ENCODE peak calls at places on chromosomes 12 and 14, in six cellular contexts. A is H9, N is neuronal stem cell, R is IMR-90, W is mesenchymal stem cell, Q is H1. Z is an unnamed sample.
A peak's percentile ranks its signal among the peaks of the same experiment; 100 is the strongest.

GRCh38 chr14:92988786-92989755 is 66.1 kb downstream of the CHGA start:
- DNase-seq in A (no peak), N (no peak), R (no peak), W (no peak), Q (no peak), Z (no peak)

GRCh38 chr12:113145720-113146551 is 3.6 kb upstream of the CFAP73 start:
- DNase-seq in A (no peak), N (no peak), R (no peak), W (no peak), Q (no peak), Z (no peak)

GRCh38 chr14:29463727-29464370 is 463.8 kb downstream of the PRKD1 start:
- DNase-seq in A (no peak), N (no peak), R (no peak), W (no peak), Q (no peak), Z (no peak)

GRCh38 chr14:104746951-104747481 is 5.9 kb upstream of the SIVA1 start:
- DNase-seq in A (no peak), N (no peak), R (peak; percentile 55), W (peak; percentile 76), Q (no peak), Z (no peak)

GRCh38 chr14:81406863-81407262 is 6.7 kb upstream of the STON2 start:
- DNase-seq in A (no peak), N (no peak), R (peak; percentile 1), W (no peak), Q (no peak), Z (no peak)

GRCh38 chr12:113479193-113479577 is 7.5 kb upstream of the LHX5 start:
- DNase-seq in A (no peak), N (no peak), R (no peak), W (no peak), Q (no peak), Z (no peak)

GRCh38 chr14:68089146-68089715 is 269.7 kb downstream of the RAD51B start:
- DNase-seq in A (no peak), N (no peak), R (peak; percentile 61), W (peak; percentile 54), Q (no peak), Z (no peak)

GRCh38 chr12:127943481-127944210 is 323.3 kb upstream of the TMEM132C start:
- DNase-seq in A (no peak), N (no peak), R (no peak), W (peak; percentile 7), Q (no peak), Z (no peak)

GRCh38 chr12:46131729-46132128 is 137.1 kb downstream of the SLC38A1 start:
- DNase-seq in A (peak; percentile 56), N (no peak), R (no peak), W (no peak), Q (no peak), Z (no peak)

GRCh38 chr14:22597771-22598098 is 365 bp upstream of the ABHD4 start:
- DNase-seq in A (no peak), N (no peak), R (no peak), W (no peak), Q (no peak), Z (peak; percentile 28)

GRCh38 chr14:76235628-76236027 is 83.9 kb downstream of the GPATCH2L start:
- DNase-seq in A (no peak), N (no peak), R (no peak), W (no peak), Q (no peak), Z (no peak)

GRCh38 chr12:1013618-1014489 is 22.8 kb downstream of the ERC1 start:
- DNase-seq in A (no peak), N (no peak), R (peak; percentile 87), W (peak; percentile 88), Q (no peak), Z (peak; percentile 23)

GRCh38 chr12:120225200-120225558 is 24.3 kb upstream of the RPLP0 start:
- DNase-seq in A (no peak), N (no peak), R (no peak), W (no peak), Q (no peak), Z (no peak)

GRCh38 chr12:122646568-122647220 is 56.5 kb downstream of the HCAR2 start:
- DNase-seq in A (no peak), N (no peak), R (peak; percentile 88), W (peak; percentile 66), Q (no peak), Z (peak; percentile 37)

GRCh38 chr12:65508281-65509035 is 230.0 kb downstream of the MSRB3 start:
- DNase-seq in A (no peak), N (no peak), R (no peak), W (no peak), Q (no peak), Z (no peak)

GRCh38 chr12:44405267-44405666 is 470.8 kb downstream of the NELL2 start:
- DNase-seq in A (peak; percentile 39), N (no peak), R (no peak), W (no peak), Q (no peak), Z (no peak)

GRCh38 chr12:108823804-108824203 is 33.6 kb downstream of the SSH1 start:
- DNase-seq in A (no peak), N (no peak), R (no peak), W (no peak), Q (no peak), Z (no peak)

GRCh38 chr12:117466677-117467362 is 105.4 kb upstream of the NOS1 start:
- DNase-seq in A (no peak), N (no peak), R (no peak), W (no peak), Q (no peak), Z (no peak)

GRCh38 chr12:119631930-119632678 is 35.8 kb upstream of the PRKAB1 start:
- DNase-seq in A (no peak), N (no peak), R (no peak), W (no peak), Q (no peak), Z (no peak)

GRCh38 chr14:41297961-41298690 is 308.6 kb upstream of the LRFN5 start:
- DNase-seq in A (no peak), N (no peak), R (no peak), W (peak; percentile 15), Q (no peak), Z (no peak)

GRCh38 chr12:50677858-50678257 is 86.0 kb upstream of the ATF1 start:
- DNase-seq in A (no peak), N (no peak), R (peak; percentile 57), W (no peak), Q (no peak), Z (no peak)
- H4K91ac ChIP-seq in A (no peak overlapping the region), N (no peak overlapping the region), R (peak overlapping the region; percentile 18), W (no peak overlapping the region), Q (no peak overlapping the region), Z (no peak overlapping the region)

DNA sequence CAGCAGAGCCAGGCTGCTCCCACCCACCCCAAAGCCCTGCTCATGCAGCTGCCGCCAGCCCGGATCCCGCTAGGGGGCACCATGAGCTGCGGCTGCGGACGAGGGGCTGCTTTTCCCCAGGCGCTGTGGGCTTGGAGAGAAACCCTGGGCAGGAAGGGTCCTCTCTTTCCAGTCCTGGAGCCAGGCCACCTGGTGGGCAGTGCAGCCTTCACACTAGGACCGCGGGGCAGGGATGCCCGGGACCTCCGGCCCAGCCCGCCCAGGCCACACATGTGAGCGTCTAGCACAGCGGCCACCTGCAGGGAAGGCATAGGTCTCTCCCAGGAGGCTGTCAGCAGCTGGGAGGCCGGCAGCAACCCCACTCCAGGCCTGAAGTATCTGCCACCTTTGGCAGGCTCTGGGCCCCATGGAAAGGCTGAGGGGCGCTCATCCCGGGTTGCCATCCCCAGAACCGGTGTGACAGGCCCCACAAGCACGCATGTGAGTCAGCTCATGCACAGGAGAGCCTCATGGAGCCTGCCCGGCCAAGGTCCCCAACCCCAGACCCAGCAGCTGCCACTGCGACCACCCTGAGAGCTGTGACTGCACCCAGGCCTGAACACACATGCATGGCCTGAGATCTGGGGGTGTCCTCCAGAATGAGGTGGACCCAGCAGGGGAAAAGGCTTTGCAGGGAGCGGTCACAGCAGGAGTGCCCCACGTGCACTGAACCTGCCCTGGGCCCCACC is 280.0 kb upstream of the RTL1 start:
- DNase-seq in A (peak; percentile 85), N (peak; percentile 65), R (no peak), W (no peak), Q (peak; percentile 90), Z (no peak)
- H2BK5ac ChIP-seq in A (no peak overlapping the region), N (peak overlapping the region; percentile 19), R (no peak overlapping the region), W (no peak overlapping the region), Q (no peak overlapping the region), Z (no peak overlapping the region)

DNA sequence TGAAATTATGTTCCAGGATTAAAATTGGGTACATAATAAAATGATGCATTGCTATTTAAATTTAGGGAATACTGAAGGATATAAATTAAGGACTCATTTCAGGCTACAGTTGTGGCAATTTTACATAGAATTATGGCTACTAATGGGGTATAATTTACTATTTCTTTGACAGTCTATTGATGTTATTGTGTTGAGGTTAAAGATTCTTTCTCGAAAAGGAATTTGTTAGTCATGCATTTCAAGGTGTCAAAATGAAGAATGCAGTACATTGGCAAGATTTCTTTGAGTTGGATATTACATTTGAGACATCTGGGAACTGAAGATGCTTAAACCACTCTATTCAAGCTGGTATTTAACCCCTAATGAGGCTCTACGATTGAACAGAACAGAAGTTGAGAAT is 28.3 kb downstream of the SLC5A8 start:
- DNase-seq in A (no peak), N (no peak), R (no peak), W (peak; percentile 1), Q (no peak), Z (no peak)
- H4K91ac ChIP-seq in A (no peak overlapping the region), N (no peak overlapping the region), R (no peak overlapping the region), W (no peak overlapping the region), Q (no peak overlapping the region), Z (no peak overlapping the region)

DNA sequence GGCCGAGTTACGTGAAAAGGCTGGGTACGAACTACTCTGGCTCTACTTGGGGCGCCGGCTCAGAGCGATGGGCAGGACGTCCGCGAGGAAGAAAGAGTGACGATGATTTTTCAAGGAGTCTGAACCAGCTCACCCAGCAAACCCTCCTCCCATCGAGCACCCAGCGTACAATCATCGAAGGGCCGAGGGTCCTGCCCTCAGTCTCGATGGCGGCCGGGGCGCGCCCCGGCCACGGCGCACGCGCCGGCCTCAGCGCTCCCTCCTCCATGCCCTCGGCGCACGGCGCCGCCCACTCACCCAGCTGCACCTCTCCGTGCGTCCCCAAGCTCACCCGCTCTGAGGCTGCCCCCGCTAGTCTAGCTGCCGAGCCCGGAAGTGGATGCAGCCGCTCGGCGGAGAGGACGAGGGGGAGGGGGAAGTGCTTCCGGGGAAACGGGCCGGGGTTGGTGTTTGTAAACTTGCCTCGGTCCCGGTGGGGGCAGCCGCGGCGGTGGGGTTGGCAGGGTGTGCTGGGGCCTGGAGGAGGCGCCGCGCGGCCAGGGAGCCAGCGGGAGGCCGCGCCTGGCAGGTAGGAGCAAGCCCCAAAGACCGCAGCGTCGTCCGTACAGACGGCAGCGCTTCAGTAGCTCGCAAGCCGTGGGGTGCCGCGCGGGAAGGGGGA is at the start of the genes CSAD and ZNF740:
- DNase-seq in A (peak; percentile 99), N (peak; percentile 97), R (peak; percentile 97), W (peak; percentile 97), Q (peak; percentile 94), Z (peak; percentile 92)
- H2BK5ac ChIP-seq in A (no peak within 1 kb of the TSS), N (peak within 1 kb of the TSS; percentile 93), R (peak within 1 kb of the TSS; percentile 93), W (peak within 1 kb of the TSS; percentile 98), Q (peak within 1 kb of the TSS; percentile 89), Z (peak within 1 kb of the TSS; percentile 96)

DNA sequence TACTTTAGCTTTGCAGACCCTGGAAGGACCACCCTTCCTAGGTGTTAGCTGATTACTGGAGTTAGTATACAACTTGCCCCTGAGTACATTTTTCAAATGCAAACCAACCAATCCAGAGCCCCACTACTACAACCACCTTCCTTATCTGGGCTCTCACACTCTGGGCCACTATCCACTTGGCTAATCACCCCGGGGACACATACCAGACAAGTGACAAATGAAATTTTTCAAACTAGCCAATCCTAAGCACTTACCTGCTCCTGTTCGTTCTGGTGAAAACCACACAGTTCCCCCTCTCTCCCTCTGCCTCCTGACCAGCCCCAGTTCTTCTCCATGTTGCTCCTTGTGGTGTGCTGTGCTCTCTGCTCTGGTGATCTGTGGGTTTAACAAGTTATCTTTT is 140.4 kb downstream of the CNTN1 start:
- DNase-seq in A (no peak), N (no peak), R (no peak), W (no peak), Q (no peak), Z (peak; percentile 3)
- H4K91ac ChIP-seq in A (no peak overlapping the region), N (no peak overlapping the region), R (no peak overlapping the region), W (no peak overlapping the region), Q (no peak overlapping the region), Z (no peak overlapping the region)